ENCODE peak calls at places on chromosomes 6 and 20, in ten cellular contexts. O is left lung, F is H9, I is fibroblast of pulmonary artery, R is breast epithelium, E is cardiac fibroblast, S is adrenal gland, P is AG10803, Y is endothelial cell, J is body of pancreas. B is an unnamed sample.

GRCh38 chr6:92753956-92754355 is 665.4 kb downstream of the EPHA7 start:
- DNase-seq in F (no peak), P (no peak), Y (no peak), J (no peak), S (no peak), R (no peak), E (no peak), O (no peak), I (no peak), B (no peak)

GRCh38 chr6:73394577-73395354 is at the start of gene DDX43:
- DNase-seq in I (peak), O (peak), J (peak), Y (no peak), R (no peak), S (peak), E (peak), F (peak), P (peak), B (no peak)

GRCh38 chr20:53580376-53581111 is 13.1 kb downstream of the ZNF217 start:
- DNase-seq in F (no peak), R (no peak), I (no peak), O (no peak), J (no peak), S (no peak), P (no peak), Y (no peak), E (no peak), B (no peak)

GRCh38 chr20:45363611-45364492 is 896 bp downstream of the SYS1 start:
- DNase-seq in R (no peak), I (no peak), P (no peak), J (no peak), F (peak), S (peak), E (no peak), O (no peak), Y (no peak), B (no peak)

GRCh38 chr20:45338121-45339030 is 9.8 kb downstream of the SDC4 start:
- DNase-seq in R (no peak), E (no peak), P (peak), F (no peak), Y (no peak), J (no peak), S (no peak), O (no peak), I (no peak), B (no peak)

GRCh38 chr6:52595000-52595795 is 18.3 kb upstream of the TRAM2 start:
- DNase-seq in F (peak), P (peak), O (no peak), E (peak), R (no peak), Y (no peak), I (peak), J (no peak), S (no peak), B (no peak)

GRCh38 chr6:147046131-147046530 is 158.1 kb upstream of the STXBP5 start:
- DNase-seq in R (no peak), P (peak), J (no peak), F (no peak), Y (no peak), O (no peak), I (no peak), E (peak), S (no peak), B (no peak)

GRCh38 chr6:142929751-142930358 is 15.1 kb downstream of the HIVEP2 start:
- DNase-seq in P (peak), F (no peak), S (no peak), R (no peak), I (peak), E (peak), Y (no peak), O (no peak), J (no peak), B (no peak)

GRCh38 chr6:108106261-108106660 is 31.7 kb upstream of the OSTM1 start:
- DNase-seq in O (no peak), J (no peak), S (no peak), I (no peak), F (peak), Y (no peak), P (no peak), E (no peak), R (no peak), B (no peak)

GRCh38 chr6:71481801-71482200 is 193.2 kb downstream of the OGFRL1 start:
- DNase-seq in J (no peak), F (no peak), Y (no peak), I (no peak), O (no peak), P (no peak), S (no peak), R (no peak), E (no peak), B (no peak)

GRCh38 chr6:71480577-71480976 is 192.0 kb downstream of the OGFRL1 start:
- DNase-seq in O (no peak), J (no peak), P (no peak), I (no peak), S (no peak), R (no peak), E (no peak), F (no peak), Y (no peak), B (no peak)

GRCh38 chr6:71486466-71486865 is 197.9 kb downstream of the OGFRL1 start:
- DNase-seq in E (no peak), Y (no peak), S (no peak), J (no peak), R (no peak), I (no peak), O (no peak), F (no peak), P (peak), B (no peak)

GRCh38 chr6:71481021-71481420 is 192.4 kb downstream of the OGFRL1 start:
- DNase-seq in Y (no peak), O (no peak), F (no peak), I (no peak), P (no peak), S (no peak), E (peak), R (no peak), J (no peak), B (no peak)

DNA sequence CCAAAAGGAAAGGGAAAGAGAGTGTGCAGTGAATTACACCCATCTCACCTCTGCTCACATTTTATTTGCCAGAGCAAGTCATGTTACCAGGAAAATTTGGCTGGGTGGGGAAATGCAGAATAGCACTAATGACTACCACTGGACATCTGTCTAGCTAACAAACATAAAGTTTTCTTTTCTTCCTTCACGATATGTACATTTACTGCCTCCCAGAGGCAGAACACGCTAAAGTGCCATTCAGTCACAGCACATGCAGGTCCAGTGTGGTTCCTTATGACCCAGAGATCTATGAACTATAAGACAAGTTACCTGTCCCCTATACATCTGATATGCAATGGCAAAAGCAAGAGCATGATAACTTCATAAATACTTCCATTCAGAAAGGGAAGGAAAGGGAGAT is 194.1 kb downstream of the OGFRL1 start:
- DNase-seq in R (no peak), E (peak), I (peak), Y (no peak), F (no peak), O (no peak), P (no peak), J (no peak), S (no peak), B (no peak)
- TF ChIP-seq CTCF in R (no peak), E (peak), I (peak), Y (no peak), F (no peak), O (no peak), P (peak), J (no peak), S (no peak), B (no peak)

DNA sequence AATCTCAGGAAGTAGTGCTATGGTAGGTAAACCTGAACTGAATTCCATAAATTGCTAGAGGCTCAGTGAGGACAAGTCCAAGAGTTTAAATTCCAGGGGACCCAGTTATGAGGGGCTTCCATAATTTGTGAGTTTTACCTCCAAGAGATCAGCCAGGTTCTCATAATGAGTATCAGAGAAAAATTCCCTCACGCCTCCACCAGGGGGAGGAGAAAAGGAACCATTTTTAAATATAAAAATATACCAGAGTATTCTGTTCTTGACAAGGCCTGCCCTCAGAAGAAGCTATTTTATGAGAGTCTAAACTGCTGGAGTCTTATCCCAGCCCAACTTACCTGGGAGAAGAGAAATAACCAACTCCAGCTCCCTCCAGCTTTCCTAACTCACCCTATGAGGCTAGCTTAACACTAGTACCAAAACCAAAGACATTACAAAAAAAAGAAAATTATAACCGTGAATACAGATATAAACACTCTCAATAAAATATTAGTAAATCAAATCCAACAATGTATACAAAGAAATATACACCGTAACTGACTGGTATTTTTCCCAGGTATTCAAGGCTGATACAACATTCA is 158.7 kb downstream of the TFAP2A start:
- DNase-seq in R (no peak), S (no peak), Y (no peak), F (no peak), I (no peak), J (no peak), E (no peak), O (no peak), P (no peak), B (no peak)
- TF ChIP-seq CTCF in R (peak), S (peak), Y (peak), F (peak), I (peak), J (no peak), E (peak), O (no peak), P (peak), B (no peak)

GRCh38 chr6:36114798-36115408 is 15.4 kb upstream of the MAPK13 start:
- DNase-seq in O (no peak), Y (no peak), R (no peak), E (no peak), S (no peak), P (no peak), F (no peak), I (no peak), J (no peak), B (no peak)

GRCh38 chr6:36116066-36116465 is 14.2 kb upstream of the MAPK13 start:
- DNase-seq in S (no peak), E (no peak), O (no peak), F (no peak), P (no peak), R (no peak), Y (no peak), J (no peak), I (no peak), B (no peak)

GRCh38 chr6:36116943-36117342 is 13.4 kb upstream of the MAPK13 start:
- DNase-seq in P (no peak), F (no peak), J (no peak), O (no peak), E (no peak), I (no peak), Y (no peak), R (no peak), S (no peak), B (no peak)

GRCh38 chr6:36116480-36116879 is 13.8 kb upstream of the MAPK13 start:
- DNase-seq in R (no peak), P (no peak), Y (no peak), E (no peak), S (no peak), I (no peak), F (no peak), J (no peak), O (no peak), B (no peak)

GRCh38 chr6:36115412-36115811 is 14.9 kb upstream of the MAPK13 start:
- DNase-seq in R (no peak), F (no peak), P (no peak), I (no peak), E (no peak), O (no peak), J (no peak), Y (no peak), S (no peak), B (no peak)
- TF ChIP-seq CTCF in R (no peak), F (no peak), P (no peak), I (no peak), E (no peak), O (no peak), J (no peak), Y (no peak), S (no peak), B (no peak)

GRCh38 chr6:154993026-154993425 is 2.1 kb upstream of the TIAM2 start:
- DNase-seq in F (no peak), I (no peak), P (peak), S (no peak), E (no peak), Y (no peak), R (no peak), O (no peak), J (peak), B (no peak)

GRCh38 chr6:154993710-154994109 is 1.4 kb upstream of the TIAM2 start:
- DNase-seq in F (no peak), I (no peak), O (no peak), R (no peak), Y (no peak), E (no peak), P (no peak), S (no peak), J (no peak), B (no peak)

GRCh38 chr6:154994881-154995240 is 254 bp upstream of the TIAM2 start:
- DNase-seq in F (no peak), P (no peak), J (no peak), S (no peak), E (no peak), Y (no peak), R (no peak), I (no peak), O (no peak), B (no peak)

GRCh38 chr6:154996841-154997311 is 1.8 kb downstream of the TIAM2 start:
- DNase-seq in Y (no peak), S (no peak), P (no peak), O (no peak), E (no peak), R (no peak), I (no peak), J (no peak), F (no peak), B (no peak)

GRCh38 chr6:154995241-154996162 is at the start of gene TIAM2:
- DNase-seq in J (peak), Y (peak), P (peak), R (no peak), I (no peak), O (peak), S (peak), E (peak), F (peak), B (no peak)
- TF ChIP-seq CTCF in J (no peak), Y (no peak), P (no peak), R (no peak), I (no peak), O (no peak), S (no peak), E (no peak), F (no peak), B (no peak)

DNA sequence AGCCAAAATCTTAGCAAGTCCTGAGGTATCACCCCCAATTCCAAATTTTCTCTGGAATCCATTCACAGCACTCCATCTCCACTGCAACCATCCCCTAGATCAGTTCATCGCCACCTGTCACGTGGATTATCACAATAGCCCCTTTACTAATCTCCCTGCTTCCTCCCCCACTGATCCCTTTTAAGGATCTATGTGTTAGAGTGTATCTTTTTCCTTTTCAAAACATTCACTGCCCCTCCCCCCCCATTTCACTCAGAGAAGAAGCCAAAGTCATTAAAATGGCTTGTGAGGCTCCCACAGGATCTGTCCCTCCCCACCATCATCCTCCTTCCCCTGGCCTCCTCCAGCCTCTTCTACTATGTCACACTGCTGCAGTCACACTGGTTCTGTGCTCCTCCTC is 18.4 kb upstream of the SPAG4 start:
- DNase-seq in Y (no peak), S (no peak), P (no peak), I (no peak), R (no peak), O (no peak), F (no peak), E (no peak), J (no peak), B (no peak)
- TF ChIP-seq CTCF in Y (no peak), S (no peak), P (no peak), I (no peak), R (no peak), O (no peak), F (no peak), E (no peak), J (no peak), B (no peak)

GRCh38 chr20:25484224-25484846 is 76.9 kb downstream of the GINS1 start:
- DNase-seq in P (no peak), O (peak), S (no peak), E (no peak), Y (no peak), F (no peak), J (no peak), R (peak), I (no peak), B (no peak)
- TF ChIP-seq CTCF in P (no peak), O (no peak), S (no peak), E (no peak), Y (no peak), F (peak), J (no peak), R (no peak), I (no peak), B (no peak)

GRCh38 chr20:9515761-9516657 is 1.6 kb downstream of the LAMP5 start:
- DNase-seq in O (peak), J (no peak), S (peak), F (peak), I (no peak), R (no peak), E (peak), P (peak), Y (no peak), B (no peak)

GRCh38 chr20:9516658-9516987 is 2.2 kb downstream of the LAMP5 start:
- DNase-seq in E (no peak), J (no peak), Y (no peak), F (no peak), S (no peak), R (no peak), P (no peak), I (no peak), O (no peak), B (no peak)

GRCh38 chr20:9515211-9515580 is 806 bp downstream of the LAMP5 start:
- DNase-seq in F (no peak), J (no peak), R (no peak), P (no peak), E (no peak), S (no peak), O (no peak), Y (no peak), I (no peak), B (no peak)

GRCh38 chr20:9518776-9519175 is 4.4 kb downstream of the LAMP5 start:
- DNase-seq in I (no peak), Y (no peak), E (no peak), R (no peak), P (no peak), S (no peak), O (no peak), F (peak), J (no peak), B (no peak)

DNA sequence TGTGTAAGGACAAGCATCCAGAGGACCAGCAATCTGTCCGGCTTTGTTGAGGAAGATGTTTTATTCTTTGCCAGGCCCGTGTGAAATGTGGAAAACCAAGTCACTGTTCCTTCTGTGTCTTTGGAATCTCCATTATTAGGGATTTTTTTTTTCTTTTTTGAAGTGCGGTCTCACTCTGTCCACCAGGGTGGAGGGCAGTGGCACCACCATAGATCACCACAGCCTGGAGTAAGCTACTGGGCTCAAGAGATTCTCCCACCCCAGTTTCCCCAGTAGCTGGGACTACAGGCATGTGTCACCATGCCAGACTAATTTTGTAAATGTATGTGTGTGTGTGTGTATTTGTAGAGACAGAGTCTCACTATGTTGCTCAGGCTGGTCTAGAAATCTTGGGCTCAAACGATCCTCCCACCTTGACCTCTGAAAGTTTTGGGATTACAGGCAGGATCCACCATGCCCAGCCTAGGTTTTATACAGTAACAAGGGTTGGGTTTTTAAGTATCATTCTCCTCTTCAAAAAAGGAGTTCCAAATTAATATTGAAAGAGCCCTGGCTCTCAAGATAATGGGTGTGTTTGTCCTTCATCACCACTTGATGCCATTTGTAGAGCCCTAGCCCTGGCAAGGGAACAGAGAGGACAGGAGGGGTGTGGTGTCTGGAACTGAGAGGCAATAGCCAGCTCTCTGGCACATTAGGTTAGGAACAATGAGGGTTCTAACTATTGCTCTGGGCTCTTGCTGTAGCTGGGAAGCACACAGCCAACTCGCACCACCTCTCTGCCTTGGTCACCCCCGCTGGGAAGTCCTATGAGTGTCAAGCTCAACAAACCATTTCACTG is 3.1 kb downstream of the LAMP5 start:
- DNase-seq in R (no peak), J (no peak), O (no peak), F (no peak), I (no peak), E (no peak), Y (no peak), P (no peak), S (no peak), B (no peak)
- TF ChIP-seq CTCF in R (no peak), J (no peak), O (no peak), F (peak), I (no peak), E (no peak), Y (no peak), P (no peak), S (no peak), B (no peak)

B was measured in omental fat pad.